ENCODE peak calls at places on chromosomes 2 and 18, in six cellular contexts. One of them, this sample, is unnamed.

GRCh38 chr18:62018034-62018760 is 125.4 kb upstream of the RNF152 start:
- DNase-seq in HepG2: no peak
- DNase-seq in A549: no peak
- DNase-seq in NB4: no peak
- DNase-seq in GM12878: no peak
- DNase-seq in K562: no peak
- DNase-seq in this sample: no peak

GRCh38 chr18:66616523-66616983 is 12.7 kb upstream of the CDH19 start:
- DNase-seq in HepG2: peak; percentile 35
- DNase-seq in A549: peak; percentile 23
- DNase-seq in NB4: peak; percentile 37
- DNase-seq in GM12878: no peak
- DNase-seq in K562: no peak
- DNase-seq in this sample: peak; percentile 19

GRCh38 chr2:9462872-9463697 is 11.3 kb upstream of the IAH1 start:
- DNase-seq in HepG2: no peak
- DNase-seq in A549: no peak
- DNase-seq in NB4: no peak
- DNase-seq in GM12878: no peak
- DNase-seq in K562: no peak
- DNase-seq in this sample: no peak

GRCh38 chr18:77124452-77124922 is 8.1 kb downstream of the MBP start:
- DNase-seq in HepG2: no peak
- DNase-seq in A549: no peak
- DNase-seq in NB4: peak; percentile 90
- DNase-seq in GM12878: peak; percentile 69
- DNase-seq in K562: no peak
- DNase-seq in this sample: no peak

GRCh38 chr18:21327101-21327500 is 85.1 kb downstream of the GREB1L start:
- DNase-seq in HepG2: no peak
- DNase-seq in A549: no peak
- DNase-seq in NB4: no peak
- DNase-seq in GM12878: no peak
- DNase-seq in K562: no peak
- DNase-seq in this sample: no peak

GRCh38 chr2:11701831-11702301 is 31.9 kb upstream of the NTSR2 start:
- DNase-seq in HepG2: no peak
- DNase-seq in A549: no peak
- DNase-seq in NB4: peak; percentile 82
- DNase-seq in GM12878: peak; percentile 13
- DNase-seq in K562: no peak
- DNase-seq in this sample: no peak

GRCh38 chr2:233915133-233915532 is 2.0 kb upstream of the TRPM8 start:
- DNase-seq in HepG2: no peak
- DNase-seq in A549: peak; percentile 50
- DNase-seq in NB4: no peak
- DNase-seq in GM12878: no peak
- DNase-seq in K562: no peak
- DNase-seq in this sample: no peak

GRCh38 chr18:78986018-78986481 is 6.4 kb downstream of the SALL3 start:
- DNase-seq in HepG2: peak; percentile 17
- DNase-seq in A549: peak; percentile 21
- DNase-seq in NB4: peak; percentile 68
- DNase-seq in GM12878: no peak
- DNase-seq in K562: peak; percentile 9
- DNase-seq in this sample: peak; percentile 8

GRCh38 chr2:129709030-129709955 is 270.2 kb upstream of the RAB6C start:
- DNase-seq in HepG2: no peak
- DNase-seq in A549: no peak
- DNase-seq in NB4: no peak
- DNase-seq in GM12878: no peak
- DNase-seq in K562: no peak
- DNase-seq in this sample: no peak

GRCh38 chr2:102051659-102052366 is 60.1 kb downstream of the IL1R2 start:
- DNase-seq in HepG2: no peak
- DNase-seq in A549: no peak
- DNase-seq in NB4: no peak
- DNase-seq in GM12878: no peak
- DNase-seq in K562: no peak
- DNase-seq in this sample: no peak

GRCh38 chr2:65471409-65471808 is 39.0 kb upstream of the SPRED2 start:
- DNase-seq in HepG2: no peak
- DNase-seq in A549: no peak
- DNase-seq in NB4: no peak
- DNase-seq in GM12878: no peak
- DNase-seq in K562: no peak
- DNase-seq in this sample: no peak

GRCh38 chr2:44200011-44200410 is 31.3 kb downstream of the PPM1B start:
- DNase-seq in HepG2: no peak
- DNase-seq in A549: no peak
- DNase-seq in NB4: no peak
- DNase-seq in GM12878: no peak
- DNase-seq in K562: no peak
- DNase-seq in this sample: no peak

GRCh38 chr2:54444503-54444902 is 11.6 kb upstream of the SPTBN1 start:
- DNase-seq in HepG2: no peak
- DNase-seq in A549: no peak
- DNase-seq in NB4: no peak
- DNase-seq in GM12878: no peak
- DNase-seq in K562: no peak
- DNase-seq in this sample: peak; percentile 32

GRCh38 chr2:84441036-84441435 is 18.0 kb downstream of the SUCLG1 start:
- DNase-seq in HepG2: no peak
- DNase-seq in A549: no peak
- DNase-seq in NB4: no peak
- DNase-seq in GM12878: no peak
- DNase-seq in K562: no peak
- DNase-seq in this sample: no peak

GRCh38 chr2:241451840-241452461 is 56.4 kb downstream of the STK25 start:
- DNase-seq in HepG2: no peak
- DNase-seq in A549: no peak
- DNase-seq in NB4: no peak
- DNase-seq in GM12878: no peak
- DNase-seq in K562: no peak
- DNase-seq in this sample: no peak

GRCh38 chr18:13380671-13381070 is 162.1 kb downstream of the LDLRAD4 start:
- DNase-seq in HepG2: no peak
- DNase-seq in A549: no peak
- DNase-seq in NB4: no peak
- DNase-seq in GM12878: no peak
- DNase-seq in K562: no peak
- DNase-seq in this sample: no peak

GRCh38 chr2:240201861-240202260 is 61.4 kb upstream of the OTOS start:
- DNase-seq in HepG2: no peak
- DNase-seq in A549: no peak
- DNase-seq in NB4: no peak
- DNase-seq in GM12878: no peak
- DNase-seq in K562: no peak
- DNase-seq in this sample: no peak

GRCh38 chr2:46117379-46117778 is 179.8 kb upstream of the EPAS1 start:
- DNase-seq in HepG2: no peak
- DNase-seq in A549: peak; percentile 61
- DNase-seq in NB4: no peak
- DNase-seq in GM12878: no peak
- DNase-seq in K562: no peak
- DNase-seq in this sample: peak; percentile 52

GRCh38 chr2:239055756-239056493 is 208.0 kb downstream of the TWIST2 start:
- DNase-seq in HepG2: no peak
- DNase-seq in A549: no peak
- DNase-seq in NB4: no peak
- DNase-seq in GM12878: no peak
- DNase-seq in K562: no peak
- DNase-seq in this sample: peak; percentile 5

GRCh38 chr2:199772693-199772976 is 78.4 kb downstream of the FTCDNL1 start:
- DNase-seq in HepG2: no peak
- DNase-seq in A549: no peak
- DNase-seq in NB4: no peak
- DNase-seq in GM12878: no peak
- DNase-seq in K562: no peak
- DNase-seq in this sample: no peak

GRCh38 chr18:25726278-25726677 is 364.1 kb downstream of the SS18 start:
- DNase-seq in HepG2: no peak
- DNase-seq in A549: no peak
- DNase-seq in NB4: no peak
- DNase-seq in GM12878: no peak
- DNase-seq in K562: no peak
- DNase-seq in this sample: no peak

GRCh38 chr2:85730686-85731085 is 23.1 kb upstream of the ATOH8 start:
- DNase-seq in HepG2: no peak
- DNase-seq in A549: no peak
- DNase-seq in NB4: no peak
- DNase-seq in GM12878: no peak
- DNase-seq in K562: no peak
- DNase-seq in this sample: no peak

GRCh38 chr2:10132596-10132995 is 10.1 kb downstream of the RRM2 start:
- DNase-seq in HepG2: no peak
- DNase-seq in A549: no peak
- DNase-seq in NB4: no peak
- DNase-seq in GM12878: no peak
- DNase-seq in K562: no peak
- DNase-seq in this sample: no peak

GRCh38 chr2:20487392-20488135 is 40.7 kb downstream of the RHOB start:
- DNase-seq in HepG2: no peak
- DNase-seq in A549: no peak
- DNase-seq in NB4: no peak
- DNase-seq in GM12878: no peak
- DNase-seq in K562: no peak
- DNase-seq in this sample: no peak

GRCh38 chr2:7732497-7732896 is 815.3 kb downstream of the RNF144A start:
- DNase-seq in HepG2: no peak
- DNase-seq in A549: no peak
- DNase-seq in NB4: no peak
- DNase-seq in GM12878: no peak
- DNase-seq in K562: no peak
- DNase-seq in this sample: no peak

GRCh38 chr18:68918216-68918615 is 120.3 kb downstream of the CCDC102B start:
- DNase-seq in HepG2: no peak
- DNase-seq in A549: no peak
- DNase-seq in NB4: no peak
- DNase-seq in GM12878: no peak
- DNase-seq in K562: no peak
- DNase-seq in this sample: no peak

GRCh38 chr2:3442185-3442584 is 62.7 kb downstream of the TRAPPC12 start:
- DNase-seq in HepG2: no peak
- DNase-seq in A549: no peak
- DNase-seq in NB4: no peak
- DNase-seq in GM12878: peak; percentile 5
- DNase-seq in K562: no peak
- DNase-seq in this sample: no peak

GRCh38 chr2:172211507-172211906 is 108.8 kb upstream of the DLX2 start:
- DNase-seq in HepG2: no peak
- DNase-seq in A549: no peak
- DNase-seq in NB4: no peak
- DNase-seq in GM12878: no peak
- DNase-seq in K562: no peak
- DNase-seq in this sample: no peak

GRCh38 chr2:224650815-224651439 is 65.2 kb downstream of the CCDC195 start:
- DNase-seq in HepG2: peak; percentile 57
- DNase-seq in A549: peak; percentile 69
- DNase-seq in NB4: peak; percentile 66
- DNase-seq in GM12878: no peak
- DNase-seq in K562: peak; percentile 37
- DNase-seq in this sample: peak; percentile 61

GRCh38 chr2:35298493-35298892 is 1057.1 kb upstream of the CRIM1 start:
- DNase-seq in HepG2: no peak
- DNase-seq in A549: peak; percentile 4
- DNase-seq in NB4: no peak
- DNase-seq in GM12878: no peak
- DNase-seq in K562: no peak
- DNase-seq in this sample: peak; percentile 92

GRCh38 chr2:18516112-18516511 is 44.3 kb downstream of the RDH14 start:
- DNase-seq in HepG2: no peak
- DNase-seq in A549: no peak
- DNase-seq in NB4: no peak
- DNase-seq in GM12878: no peak
- DNase-seq in K562: no peak
- DNase-seq in this sample: no peak

GRCh38 chr2:120108049-120108448 is 95.2 kb downstream of the EPB41L5 start:
- DNase-seq in HepG2: no peak
- DNase-seq in A549: peak; percentile 36
- DNase-seq in NB4: no peak
- DNase-seq in GM12878: no peak
- DNase-seq in K562: no peak
- DNase-seq in this sample: peak; percentile 97

GRCh38 chr2:15932394-15933183 is 7.8 kb upstream of the MYCN start:
- DNase-seq in HepG2: no peak
- DNase-seq in A549: no peak
- DNase-seq in NB4: no peak
- DNase-seq in GM12878: no peak
- DNase-seq in K562: no peak
- DNase-seq in this sample: no peak

GRCh38 chr18:37575646-37576045 is 10.0 kb upstream of the CELF4 start:
- DNase-seq in HepG2: no peak
- DNase-seq in A549: no peak
- DNase-seq in NB4: no peak
- DNase-seq in GM12878: no peak
- DNase-seq in K562: no peak
- DNase-seq in this sample: no peak

GRCh38 chr2:215022418-215022817 is 116.0 kb downstream of the ABCA12 start:
- DNase-seq in HepG2: no peak
- DNase-seq in A549: no peak
- DNase-seq in NB4: no peak
- DNase-seq in GM12878: no peak
- DNase-seq in K562: no peak
- DNase-seq in this sample: no peak

GRCh38 chr2:74532222-74532621 is 2.5 kb downstream of the HTRA2 start:
- DNase-seq in HepG2: peak; percentile 68
- DNase-seq in A549: peak; percentile 75
- DNase-seq in NB4: peak; percentile 68
- DNase-seq in GM12878: no peak
- DNase-seq in K562: no peak
- DNase-seq in this sample: peak; percentile 45
- TF ChIP-seq MYC in HepG2: no peak
- TF ChIP-seq MYC in A549: no peak
- TF ChIP-seq MYC in NB4: no peak
- TF ChIP-seq MYC in GM12878: no peak
- TF ChIP-seq MYC in K562: no peak
- TF ChIP-seq MYC in this sample: no peak

GRCh38 chr18:34661464-34662087 is 48.5 kb upstream of the DTNA start:
- DNase-seq in HepG2: peak; percentile 48
- DNase-seq in A549: peak; percentile 29
- DNase-seq in NB4: peak; percentile 48
- DNase-seq in GM12878: no peak
- DNase-seq in K562: peak; percentile 63
- DNase-seq in this sample: peak; percentile 62
- TF ChIP-seq MYC in HepG2: no peak
- TF ChIP-seq MYC in A549: no peak
- TF ChIP-seq MYC in NB4: no peak
- TF ChIP-seq MYC in GM12878: no peak
- TF ChIP-seq MYC in K562: no peak
- TF ChIP-seq MYC in this sample: no peak

GRCh38 chr2:197628043-197628500 is 47.3 kb downstream of the RFTN2 start:
- DNase-seq in HepG2: no peak
- DNase-seq in A549: no peak
- DNase-seq in NB4: no peak
- DNase-seq in GM12878: peak; percentile 79
- DNase-seq in K562: no peak
- DNase-seq in this sample: peak; percentile 9
- TF ChIP-seq MYC in HepG2: no peak
- TF ChIP-seq MYC in A549: no peak
- TF ChIP-seq MYC in NB4: no peak
- TF ChIP-seq MYC in GM12878: no peak
- TF ChIP-seq MYC in K562: no peak
- TF ChIP-seq MYC in this sample: no peak

GRCh38 chr2:26721267-26722032 is 28.9 kb downstream of the KCNK3 start:
- DNase-seq in HepG2: peak; percentile 70
- DNase-seq in A549: peak; percentile 94
- DNase-seq in NB4: no peak
- DNase-seq in GM12878: no peak
- DNase-seq in K562: no peak
- DNase-seq in this sample: no peak
- TF ChIP-seq MYC in HepG2: no peak
- TF ChIP-seq MYC in A549: no peak
- TF ChIP-seq MYC in NB4: no peak
- TF ChIP-seq MYC in GM12878: no peak
- TF ChIP-seq MYC in K562: no peak
- TF ChIP-seq MYC in this sample: no peak

This sample was measured in endothelial cell of umbilical vein.